ENCODE peak calls at places on chromosomes 6 and 20, in seven cellular contexts. K is neural crest cell; T is dorsolateral prefrontal cortex; Y is A549; W is amniotic epithelial cell; S is B cell; B is activated CD4-positive, alpha-beta T cell treated with anti-CD3 and anti-CD28 coated beads, Interleukin-2, amount 50 U/mL, for 1 hour. J is an unnamed sample.

GRCh38 chr6:90078513-90079289 is 184.4 kb downstream of the GJA10 start:
- DNase-seq in K (no peak), T (no peak), Y (no peak), W (peak), S (no peak), B (no peak), J (no peak)

GRCh38 chr6:139686308-139686707 is 311.9 kb upstream of the CITED2 start:
- DNase-seq in K (no peak), T (no peak), Y (no peak), W (peak), S (no peak), B (no peak), J (no peak)

GRCh38 chr20:54525906-54526596 is 50.7 kb downstream of the DOK5 start:
- DNase-seq in K (no peak), T (no peak), Y (no peak), W (no peak), S (no peak), B (no peak), J (no peak)

GRCh38 chr20:64261138-64261537 is 5.6 kb downstream of the PCMTD2 start:
- DNase-seq in K (no peak), T (no peak), Y (no peak), W (peak), S (no peak), B (no peak), J (no peak)

GRCh38 chr6:135904666-135905065 is 53.2 kb downstream of the PDE7B start:
- DNase-seq in K (no peak), T (no peak), Y (no peak), W (peak), S (no peak), B (no peak), J (no peak)

GRCh38 chr20:58215116-58215515 is 13.3 kb downstream of the ANKRD60 start:
- DNase-seq in K (no peak), T (no peak), Y (no peak), W (no peak), S (no peak), B (no peak), J (no peak)

GRCh38 chr20:56391037-56391436 is 978 bp downstream of the AURKA start:
- DNase-seq in K (no peak), T (no peak), Y (no peak), W (no peak), S (no peak), B (no peak), J (no peak)

GRCh38 chr6:35810831-35811698 is 5.9 kb downstream of the LHFPL5 start:
- DNase-seq in K (no peak), T (no peak), Y (peak), W (peak), S (no peak), B (no peak), J (peak)

GRCh38 chr6:158605266-158605878 is 39.2 kb downstream of the DYNLT1 start:
- DNase-seq in K (peak), T (peak), Y (peak), W (peak), S (peak), B (peak), J (peak)

GRCh38 chr6:116287668-116288282 is 8.0 kb upstream of the TSPYL1 start:
- DNase-seq in K (no peak), T (no peak), Y (peak), W (peak), S (peak), B (no peak), J (peak)

GRCh38 chr20:45060341-45060740 is 40.6 kb downstream of the KCNS1 start:
- DNase-seq in K (no peak), T (no peak), Y (no peak), W (no peak), S (no peak), B (no peak), J (no peak)

GRCh38 chr6:155247618-155248017 is 16.2 kb upstream of the CLDN20 start:
- DNase-seq in K (no peak), T (no peak), Y (peak), W (peak), S (no peak), B (no peak), J (peak)

GRCh38 chr20:22333885-22334545 is 250.4 kb downstream of the FOXA2 start:
- DNase-seq in K (peak), T (peak), Y (peak), W (peak), S (peak), B (peak), J (peak)

GRCh38 chr6:105900120-105900937 is 185.8 kb upstream of the PRDM1 start:
- DNase-seq in K (no peak), T (no peak), Y (no peak), W (peak), S (no peak), B (no peak), J (no peak)

GRCh38 chr6:125759184-125759902 is 9.9 kb downstream of the HEY2 start:
- DNase-seq in K (peak), T (no peak), Y (peak), W (no peak), S (no peak), B (no peak), J (no peak)

GRCh38 chr6:29705389-29706231 is 17.6 kb upstream of the HLA-F start:
- DNase-seq in K (no peak), T (no peak), Y (peak), W (peak), S (no peak), B (no peak), J (peak)

GRCh38 chr6:33894438-33894837 is 90.6 kb upstream of the MLN start:
- DNase-seq in K (no peak), T (no peak), Y (no peak), W (peak), S (no peak), B (no peak), J (no peak)

GRCh38 chr6:148055410-148055809 is 287.2 kb upstream of the SASH1 start:
- DNase-seq in K (no peak), T (no peak), Y (peak), W (no peak), S (no peak), B (no peak), J (no peak)

GRCh38 chr6:10297825-10298224 is 117.0 kb downstream of the TFAP2A start:
- DNase-seq in K (no peak), T (no peak), Y (no peak), W (no peak), S (no peak), B (no peak), J (no peak)

GRCh38 chr20:12110711-12111110 is 193.0 kb downstream of the BTBD3 start:
- DNase-seq in K (no peak), T (no peak), Y (no peak), W (peak), S (no peak), B (no peak), J (no peak)

GRCh38 chr20:34781250-34781649 is 44.2 kb downstream of the NCOA6 start:
- DNase-seq in K (no peak), T (no peak), Y (no peak), W (no peak), S (no peak), B (no peak), J (no peak)

GRCh38 chr20:38723069-38723981 is 961 bp upstream of the SLC32A1 start:
- DNase-seq in K (no peak), T (no peak), Y (no peak), W (peak), S (peak), B (no peak), J (no peak)

GRCh38 chr20:17624551-17625245 is 54.8 kb downstream of the DSTN start:
- DNase-seq in K (no peak), T (no peak), Y (no peak), W (no peak), S (no peak), B (no peak), J (no peak)

GRCh38 chr20:49385471-49385870 is 97.0 kb downstream of the KCNB1 start:
- DNase-seq in K (no peak), T (no peak), Y (peak), W (peak), S (peak), B (no peak), J (peak)

GRCh38 chr20:40749985-40750506 is 61.0 kb upstream of the MAFB start:
- DNase-seq in K (no peak), T (no peak), Y (no peak), W (no peak), S (no peak), B (no peak), J (no peak)

GRCh38 chr6:128112494-128112893 is 211.6 kb upstream of the THEMIS start:
- DNase-seq in K (no peak), T (no peak), Y (no peak), W (peak), S (no peak), B (no peak), J (peak)

J was measured in ACHN.